ENCODE peak calls at places on chromosomes 16 and 17, in nine cellular contexts. K, I, F, Q, B, J, E, Y and X are unnamed samples.

GRCh38 chr16:85484337-85485295 is 128.5 kb upstream of the GSE1 start:
- DNase-seq in Y (no peak), F (no peak), E (no peak), I (no peak), K (no peak), J (no peak), B (no peak), Q (no peak), X (no peak)

GRCh38 chr17:81026266-81027036 is 8.5 kb upstream of the BAIAP2 start:
- DNase-seq in Q (no peak), K (no peak), Y (no peak), I (no peak), J (no peak), F (no peak), E (no peak), B (no peak), X (no peak)

GRCh38 chr16:21167360-21167759 is 8.9 kb downstream of the LDAF1 start:
- DNase-seq in Y (no peak), F (peak), I (peak), K (peak), J (no peak), Q (no peak), E (no peak), B (peak), X (peak)

GRCh38 chr17:14301761-14302401 is 1.0 kb downstream of the HS3ST3B1 start:
- DNase-seq in I (no peak), F (peak), Q (peak), K (peak), E (no peak), B (peak), Y (no peak), J (peak), X (no peak)

GRCh38 chr16:2159052-2159838 is 3.7 kb downstream of the TRAF7 start:
- DNase-seq in Y (no peak), K (peak), I (peak), F (peak), J (no peak), Q (peak), E (peak), B (no peak), X (no peak)

GRCh38 chr16:22705799-22706198 is 108.2 kb upstream of the HS3ST2 start:
- DNase-seq in J (no peak), Q (no peak), Y (no peak), B (no peak), F (no peak), K (no peak), E (peak), I (no peak), X (no peak)

GRCh38 chr17:36599546-36600250 is 1.7 kb upstream of the MRM1 start:
- DNase-seq in J (no peak), Q (peak), B (no peak), I (no peak), E (no peak), Y (no peak), K (no peak), F (no peak), X (no peak)

GRCh38 chr17:40323731-40324650 is 15.0 kb downstream of the RARA start:
- DNase-seq in Y (peak), B (no peak), K (no peak), I (no peak), Q (peak), J (peak), E (no peak), F (no peak), X (no peak)

GRCh38 chr16:88004391-88004790 is 53.2 kb downstream of the BANP start:
- DNase-seq in Q (no peak), J (no peak), K (no peak), F (no peak), I (no peak), B (no peak), E (no peak), Y (no peak), X (no peak)

GRCh38 chr17:65270932-65271700 is 133.9 kb downstream of the RGS9 start:
- DNase-seq in J (no peak), Q (no peak), I (peak), E (no peak), K (no peak), F (peak), B (no peak), Y (no peak), X (no peak)

GRCh38 chr17:51807460-51807859 is 351.1 kb downstream of the CA10 start:
- DNase-seq in Y (no peak), K (no peak), B (no peak), I (no peak), J (no peak), E (no peak), F (no peak), Q (no peak), X (no peak)

GRCh38 chr16:12187939-12188673 is 211.6 kb downstream of the SNX29 start:
- DNase-seq in Y (no peak), F (no peak), E (no peak), Q (no peak), J (no peak), I (no peak), K (no peak), B (no peak), X (no peak)

GRCh38 chr16:85656351-85657266 is 32.1 kb downstream of the GINS2 start:
- DNase-seq in B (no peak), Q (no peak), I (no peak), Y (no peak), F (no peak), J (no peak), E (no peak), K (no peak), X (no peak)

GRCh38 chr16:46607529-46607928 is 13.7 kb downstream of the SHCBP1 start:
- DNase-seq in Q (no peak), E (no peak), F (peak), B (peak), K (peak), J (no peak), Y (no peak), I (peak), X (peak)